ENCODE peak calls at places on chromosomes 3 and 15, in seven cellular contexts. One of them, this sample, is unnamed.

GRCh38 chr3:133989931-133990702 is 39.6 kb downstream of the SLCO2A1 start:
- DNase-seq in AG09309: no peak
- DNase-seq in tibial artery: peak; percentile 51
- DNase-seq in cardiac muscle cell: no peak
- DNase-seq in lung microvascular endothelial cell: no peak
- DNase-seq in thoracic aorta: no peak
- DNase-seq in cardiac septum: peak; percentile 60
- DNase-seq in this sample: no peak

GRCh38 chr3:183490653-183491052 is 62.2 kb upstream of the MCF2L2 start:
- DNase-seq in AG09309: no peak
- DNase-seq in cardiac muscle cell: peak; percentile 23
- DNase-seq in cardiac septum: peak; percentile 60
- DNase-seq in lung microvascular endothelial cell: peak; percentile 14
- DNase-seq in tibial artery: no peak
- DNase-seq in thoracic aorta: no peak
- DNase-seq in this sample: no peak

GRCh38 chr3:42118762-42119361 is 27.7 kb downstream of the TRAK1 start:
- DNase-seq in cardiac muscle cell: peak; percentile 52
- DNase-seq in cardiac septum: no peak
- DNase-seq in thoracic aorta: no peak
- DNase-seq in lung microvascular endothelial cell: peak; percentile 90
- DNase-seq in AG09309: no peak
- DNase-seq in tibial artery: peak; percentile 49
- DNase-seq in this sample: no peak

GRCh38 chr3:137121704-137122314 is 164.0 kb downstream of the IL20RB start:
- DNase-seq in AG09309: peak; percentile 13
- DNase-seq in thoracic aorta: no peak
- DNase-seq in cardiac muscle cell: peak; percentile 63
- DNase-seq in tibial artery: no peak
- DNase-seq in lung microvascular endothelial cell: peak; percentile 68
- DNase-seq in cardiac septum: no peak
- DNase-seq in this sample: peak; percentile 8

GRCh38 chr15:89483079-89483478 is 13.3 kb downstream of the RHCG start:
- DNase-seq in tibial artery: peak; percentile 32
- DNase-seq in cardiac muscle cell: no peak
- DNase-seq in thoracic aorta: no peak
- DNase-seq in AG09309: no peak
- DNase-seq in cardiac septum: no peak
- DNase-seq in lung microvascular endothelial cell: no peak
- DNase-seq in this sample: no peak

GRCh38 chr3:3798641-3799113 is 554 bp upstream of the LRRN1 start:
- DNase-seq in thoracic aorta: no peak
- DNase-seq in cardiac muscle cell: peak; percentile 42
- DNase-seq in lung microvascular endothelial cell: no peak
- DNase-seq in AG09309: no peak
- DNase-seq in tibial artery: no peak
- DNase-seq in cardiac septum: no peak
- DNase-seq in this sample: no peak

GRCh38 chr3:189739396-189739795 is 108.2 kb downstream of the TP63 start:
- DNase-seq in thoracic aorta: no peak
- DNase-seq in cardiac muscle cell: no peak
- DNase-seq in AG09309: no peak
- DNase-seq in lung microvascular endothelial cell: no peak
- DNase-seq in cardiac septum: no peak
- DNase-seq in tibial artery: no peak
- DNase-seq in this sample: no peak

GRCh38 chr3:12998648-12999047 is 74.6 kb downstream of the IQSEC1 start:
- DNase-seq in cardiac septum: no peak
- DNase-seq in lung microvascular endothelial cell: no peak
- DNase-seq in cardiac muscle cell: no peak
- DNase-seq in AG09309: no peak
- DNase-seq in thoracic aorta: no peak
- DNase-seq in tibial artery: peak; percentile 53
- DNase-seq in this sample: no peak

GRCh38 chr15:89068325-89068784 is 19.9 kb upstream of the ABHD2 start:
- DNase-seq in tibial artery: no peak
- DNase-seq in cardiac muscle cell: no peak
- DNase-seq in thoracic aorta: no peak
- DNase-seq in lung microvascular endothelial cell: no peak
- DNase-seq in cardiac septum: no peak
- DNase-seq in AG09309: peak; percentile 86
- DNase-seq in this sample: peak; percentile 25

GRCh38 chr3:165638066-165638465 is 199.2 kb downstream of the BCHE start:
- DNase-seq in cardiac septum: no peak
- DNase-seq in AG09309: no peak
- DNase-seq in tibial artery: no peak
- DNase-seq in thoracic aorta: no peak
- DNase-seq in cardiac muscle cell: no peak
- DNase-seq in lung microvascular endothelial cell: no peak
- DNase-seq in this sample: no peak

GRCh38 chr3:14216257-14217048 is 37.8 kb downstream of the LSM3 start:
- DNase-seq in cardiac septum: peak; percentile 85
- DNase-seq in lung microvascular endothelial cell: peak; percentile 75
- DNase-seq in thoracic aorta: no peak
- DNase-seq in cardiac muscle cell: peak; percentile 71
- DNase-seq in AG09309: no peak
- DNase-seq in tibial artery: no peak
- DNase-seq in this sample: no peak

GRCh38 chr3:107913671-107914070 is 177.2 kb downstream of the CD47 start:
- DNase-seq in cardiac septum: no peak
- DNase-seq in tibial artery: no peak
- DNase-seq in AG09309: no peak
- DNase-seq in lung microvascular endothelial cell: peak; percentile 68
- DNase-seq in cardiac muscle cell: no peak
- DNase-seq in thoracic aorta: no peak
- DNase-seq in this sample: no peak

GRCh38 chr15:41659190-41659589 is 1.0 kb upstream of the MGA start:
- DNase-seq in thoracic aorta: no peak
- DNase-seq in AG09309: no peak
- DNase-seq in cardiac septum: no peak
- DNase-seq in tibial artery: no peak
- DNase-seq in cardiac muscle cell: no peak
- DNase-seq in lung microvascular endothelial cell: no peak
- DNase-seq in this sample: no peak

GRCh38 chr15:74962671-74963070 is 6.1 kb upstream of the RPP25 start:
- DNase-seq in thoracic aorta: no peak
- DNase-seq in AG09309: no peak
- DNase-seq in cardiac septum: no peak
- DNase-seq in tibial artery: no peak
- DNase-seq in cardiac muscle cell: no peak
- DNase-seq in lung microvascular endothelial cell: no peak
- DNase-seq in this sample: no peak

GRCh38 chr15:31372635-31373091 is 46.0 kb downstream of the KLF13 start:
- DNase-seq in tibial artery: no peak
- DNase-seq in AG09309: peak; percentile 51
- DNase-seq in lung microvascular endothelial cell: no peak
- DNase-seq in thoracic aorta: no peak
- DNase-seq in cardiac muscle cell: peak; percentile 46
- DNase-seq in cardiac septum: no peak
- DNase-seq in this sample: peak; percentile 73

GRCh38 chr3:123272547-123272946 is 70.8 kb downstream of the SEC22A start:
- DNase-seq in cardiac septum: no peak
- DNase-seq in cardiac muscle cell: no peak
- DNase-seq in lung microvascular endothelial cell: peak; percentile 16
- DNase-seq in AG09309: no peak
- DNase-seq in thoracic aorta: no peak
- DNase-seq in tibial artery: no peak
- DNase-seq in this sample: no peak

GRCh38 chr3:45441570-45442313 is 53.4 kb downstream of the LARS2 start:
- DNase-seq in lung microvascular endothelial cell: peak; percentile 24
- DNase-seq in cardiac muscle cell: no peak
- DNase-seq in tibial artery: no peak
- DNase-seq in AG09309: peak; percentile 80
- DNase-seq in cardiac septum: no peak
- DNase-seq in thoracic aorta: no peak
- DNase-seq in this sample: no peak

GRCh38 chr3:59759298-59760169 is 709.7 kb upstream of the CFAP20DC start:
- DNase-seq in tibial artery: no peak
- DNase-seq in cardiac septum: no peak
- DNase-seq in thoracic aorta: no peak
- DNase-seq in lung microvascular endothelial cell: no peak
- DNase-seq in cardiac muscle cell: no peak
- DNase-seq in AG09309: no peak
- DNase-seq in this sample: no peak

GRCh38 chr3:138354376-138354775 is 6.0 kb downstream of the MRAS start:
- DNase-seq in thoracic aorta: no peak
- DNase-seq in lung microvascular endothelial cell: no peak
- DNase-seq in cardiac muscle cell: no peak
- DNase-seq in tibial artery: no peak
- DNase-seq in cardiac septum: no peak
- DNase-seq in AG09309: no peak
- DNase-seq in this sample: no peak

GRCh38 chr15:95086543-95087252 is 855.3 kb downstream of the MCTP2 start:
- DNase-seq in lung microvascular endothelial cell: peak; percentile 67
- DNase-seq in AG09309: peak; percentile 8
- DNase-seq in cardiac muscle cell: no peak
- DNase-seq in thoracic aorta: no peak
- DNase-seq in cardiac septum: no peak
- DNase-seq in tibial artery: no peak
- DNase-seq in this sample: no peak

GRCh38 chr3:140509534-140509933 is 168.3 kb upstream of the TRIM42 start:
- DNase-seq in tibial artery: no peak
- DNase-seq in thoracic aorta: no peak
- DNase-seq in cardiac muscle cell: no peak
- DNase-seq in cardiac septum: no peak
- DNase-seq in lung microvascular endothelial cell: no peak
- DNase-seq in AG09309: no peak
- DNase-seq in this sample: no peak